ENCODE peak calls at places on chromosomes 7 and 10, in nine cellular contexts. H, V, J, L, E, M, F, D and O are unnamed samples.
A peak's percentile ranks its signal among the peaks of the same experiment; 100 is the strongest.

GRCh38 chr7:78768859-78769258 is 684.6 kb downstream of the MAGI2 start:
- DNase-seq in H (no peak), V (no peak), J (no peak), L (peak; percentile 6), E (no peak), M (no peak), F (no peak), D (peak; percentile 47), O (peak; percentile 1)

GRCh38 chr10:89217057-89217990 is 10.2 kb upstream of the CH25H start:
- DNase-seq in H (peak; percentile 63), V (no peak), J (peak; percentile 69), L (peak; percentile 74), E (peak; percentile 35), M (peak; percentile 47), F (peak; percentile 80), D (peak; percentile 65), O (peak; percentile 77)

GRCh38 chr7:131625817-131626372 is 69.5 kb upstream of the PODXL start:
- DNase-seq in H (peak; percentile 59), V (no peak), J (peak; percentile 52), L (peak; percentile 71), E (no peak), M (peak; percentile 70), F (peak; percentile 38), D (peak; percentile 78), O (no peak)

GRCh38 chr7:92740713-92741126 is 95.7 kb downstream of the CDK6 start:
- DNase-seq in H (no peak), V (no peak), J (peak; percentile 70), L (peak; percentile 53), E (no peak), M (no peak), F (peak; percentile 73), D (no peak), O (peak; percentile 89)

GRCh38 chr10:24724381-24725228 is 918 bp upstream of the ARHGAP21 start:
- DNase-seq in H (peak; percentile 98), V (peak; percentile 90), J (peak; percentile 96), L (peak; percentile 98), E (peak; percentile 97), M (peak; percentile 99), F (peak; percentile 98), D (peak; percentile 98), O (peak; percentile 97)

GRCh38 chr7:120833551-120833950 is 24.4 kb downstream of the TSPAN12 start:
- DNase-seq in H (no peak), V (no peak), J (no peak), L (no peak), E (no peak), M (no peak), F (no peak), D (no peak), O (no peak)

GRCh38 chr10:59271160-59271559 is 91.2 kb downstream of the FAM13C start:
- DNase-seq in H (no peak), V (no peak), J (no peak), L (no peak), E (no peak), M (no peak), F (no peak), D (peak; percentile 13), O (no peak)

GRCh38 chr10:11958956-11959355 is 83.7 kb downstream of the UPF2 start:
- DNase-seq in H (no peak), V (no peak), J (no peak), L (peak; percentile 16), E (no peak), M (no peak), F (no peak), D (no peak), O (no peak)

GRCh38 chr10:71939861-71940474 is 24.2 kb upstream of the CHST3 start:
- DNase-seq in H (no peak), V (no peak), J (no peak), L (no peak), E (no peak), M (no peak), F (no peak), D (no peak), O (no peak)

GRCh38 chr7:46512901-46513431 is 591.9 kb upstream of the IGFBP3 start:
- DNase-seq in H (peak; percentile 57), V (peak; percentile 30), J (peak; percentile 26), L (peak; percentile 64), E (no peak), M (no peak), F (peak; percentile 14), D (no peak), O (no peak)

GRCh38 chr7:147586526-147586925 is 1004.0 kb upstream of the C7orf33 start:
- DNase-seq in H (no peak), V (no peak), J (peak; percentile 12), L (no peak), E (no peak), M (no peak), F (no peak), D (no peak), O (no peak)

GRCh38 chr10:126350216-126350992 is 37.9 kb downstream of the ADAM12 start:
- DNase-seq in H (no peak), V (peak; percentile 82), J (peak; percentile 92), L (no peak), E (no peak), M (no peak), F (peak; percentile 88), D (no peak), O (peak; percentile 82)

GRCh38 chr7:140902305-140902953 is 22.3 kb downstream of the BRAF start:
- DNase-seq in H (no peak), V (no peak), J (no peak), L (no peak), E (no peak), M (no peak), F (no peak), D (no peak), O (no peak)

GRCh38 chr7:128097211-128097731 is 66.0 kb upstream of the LRRC4 start:
- DNase-seq in H (no peak), V (no peak), J (no peak), L (no peak), E (no peak), M (no peak), F (no peak), D (no peak), O (no peak)

GRCh38 chr7:106423836-106424475 is 139.2 kb upstream of the NAMPT start:
- DNase-seq in H (no peak), V (no peak), J (no peak), L (no peak), E (no peak), M (no peak), F (no peak), D (no peak), O (no peak)

GRCh38 chr10:70458329-70459060 is 17.0 kb upstream of the NODAL start:
- DNase-seq in H (peak; percentile 71), V (no peak), J (peak; percentile 62), L (peak; percentile 89), E (peak; percentile 86), M (peak; percentile 82), F (peak; percentile 68), D (peak; percentile 72), O (peak; percentile 69)
- H3K4me3 ChIP-seq in H (peak overlapping the region; percentile 13), V (no peak overlapping the region), J (no peak overlapping the region), L (no peak overlapping the region), E (peak overlapping the region; percentile 43), M (peak overlapping the region; percentile 47), F (no peak overlapping the region), D (peak overlapping the region; percentile 60), O (peak overlapping the region; percentile 18)

GRCh38 chr10:73773152-73773879 is 8.5 kb upstream of the CHCHD1 start:
- DNase-seq in H (no peak), V (no peak), J (peak; percentile 10), L (no peak), E (no peak), M (peak; percentile 45), F (no peak), D (no peak), O (no peak)

GRCh38 chr10:73772280-73773151 is 9.3 kb upstream of the CHCHD1 start:
- DNase-seq in H (peak; percentile 76), V (no peak), J (peak; percentile 72), L (peak; percentile 88), E (peak; percentile 88), M (peak; percentile 90), F (peak; percentile 80), D (peak; percentile 86), O (peak; percentile 84)

GRCh38 chr10:73769396-73769795 is 12.5 kb upstream of the CHCHD1 start:
- DNase-seq in H (no peak), V (no peak), J (no peak), L (no peak), E (no peak), M (no peak), F (no peak), D (no peak), O (no peak)

GRCh38 chr10:73771722-73772279 is 10.0 kb upstream of the CHCHD1 start:
- DNase-seq in H (peak; percentile 89), V (no peak), J (peak; percentile 73), L (peak; percentile 92), E (no peak), M (peak; percentile 95), F (peak; percentile 82), D (peak; percentile 92), O (peak; percentile 88)

GRCh38 chr10:73768881-73769280 is 13.0 kb upstream of the CHCHD1 start:
- DNase-seq in H (no peak), V (no peak), J (no peak), L (no peak), E (no peak), M (no peak), F (no peak), D (no peak), O (no peak)
- TF ChIP-seq CTCF in H (no peak), V (no peak), J (no peak), L (no peak), E (no peak), M (no peak), F (no peak), D (no peak), O (no peak)

DNA sequence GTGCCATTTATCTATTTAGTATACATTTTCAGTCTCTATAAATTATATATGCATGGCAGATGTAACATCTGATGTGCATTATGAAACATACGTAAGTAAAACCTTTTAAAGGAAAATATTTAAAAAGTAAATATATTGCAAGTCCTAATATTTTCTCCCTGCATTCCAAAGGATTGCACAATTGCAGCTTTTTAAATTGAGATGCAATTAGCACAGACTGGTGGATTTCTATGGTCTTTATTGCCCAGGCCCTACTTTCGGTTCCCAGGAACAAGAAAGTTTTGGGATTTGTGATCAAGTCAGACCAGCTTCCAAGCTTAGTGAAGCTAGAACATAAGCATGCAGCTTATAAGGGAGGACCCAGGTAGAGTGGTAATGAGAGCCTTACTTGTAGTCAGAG is 337.8 kb downstream of the NRG3 start:
- DNase-seq in H (no peak), V (no peak), J (no peak), L (no peak), E (no peak), M (no peak), F (peak; percentile 8), D (no peak), O (no peak)
- H3K4me3 ChIP-seq in H (no peak overlapping the region), V (no peak overlapping the region), J (no peak overlapping the region), L (no peak overlapping the region), E (no peak overlapping the region), M (no peak overlapping the region), F (no peak overlapping the region), D (no peak overlapping the region), O (no peak overlapping the region)

GRCh38 chr7:73718905-73719805 is at the start of gene STX1A:
- DNase-seq in H (no peak), V (no peak), J (peak; percentile 51), L (peak; percentile 92), E (peak; percentile 84), M (peak; percentile 73), F (peak; percentile 66), D (peak; percentile 92), O (peak; percentile 75)
- TF ChIP-seq CTCF in H (no peak), V (no peak), J (no peak), L (no peak), E (no peak), M (no peak), F (no peak), D (no peak), O (no peak)